ENCODE peak calls at places on chromosomes 4 and X, in seven cellular contexts. P, Y, A, R, E, U and T are unnamed samples.

GRCh38 chr4:69760455-69760854 is at the start of gene SULT1B1:
- DNase-seq in P (no peak), Y (no peak), A (peak), R (no peak), E (peak), U (peak), T (peak)

GRCh38 chrX:102697506-102697905 is 14.7 kb upstream of the GPRASP2 start:
- DNase-seq in P (no peak), Y (peak), A (no peak), R (no peak), E (peak), U (peak), T (peak)

GRCh38 chrX:79369871-79370270 is 2.7 kb upstream of the ITM2A start:
- DNase-seq in P (no peak), Y (no peak), A (no peak), R (no peak), E (no peak), U (no peak), T (no peak)

GRCh38 chr4:119206178-119206577 is 6.3 kb upstream of the USP53 start:
- DNase-seq in P (no peak), Y (no peak), A (no peak), R (no peak), E (peak), U (no peak), T (peak)

GRCh38 chr4:56099378-56099786 is 150.6 kb downstream of the CEP135 start:
- DNase-seq in P (no peak), Y (no peak), A (no peak), R (no peak), E (peak), U (no peak), T (peak)

GRCh38 chr4:6473264-6474052 is 1.0 kb upstream of the PPP2R2C start:
- DNase-seq in P (peak), Y (no peak), A (no peak), R (no peak), E (no peak), U (no peak), T (no peak)

GRCh38 chr4:142708231-142708630 is 137.9 kb downstream of the INPP4B start:
- DNase-seq in P (no peak), Y (no peak), A (no peak), R (no peak), E (no peak), U (no peak), T (no peak)

GRCh38 chrX:38803286-38803608 is 2.0 kb downstream of the MID1IP1 start:
- DNase-seq in P (no peak), Y (no peak), A (no peak), R (no peak), E (peak), U (no peak), T (peak)

GRCh38 chrX:44872319-44872816 is 620 bp upstream of the KDM6A start:
- DNase-seq in P (peak), Y (no peak), A (peak), R (no peak), E (peak), U (peak), T (no peak)

GRCh38 chr4:157999723-158000122 is 173.1 kb downstream of the GASK1B start:
- DNase-seq in P (no peak), Y (no peak), A (no peak), R (no peak), E (no peak), U (no peak), T (no peak)

GRCh38 chrX:52277666-52278065 is 91.2 kb upstream of the XAGE2 start:
- DNase-seq in P (no peak), Y (no peak), A (no peak), R (no peak), E (no peak), U (no peak), T (no peak)

GRCh38 chr4:41935652-41936021 is 408 bp downstream of the TMEM33 start:
- DNase-seq in P (no peak), Y (no peak), A (no peak), R (no peak), E (peak), U (peak), T (peak)

GRCh38 chr4:41745292-41746024 is 3.1 kb downstream of the PHOX2B start:
- DNase-seq in P (no peak), Y (no peak), A (no peak), R (no peak), E (no peak), U (no peak), T (no peak)

GRCh38 chr4:112604590-112604989 is 32.1 kb downstream of the ZGRF1 start:
- DNase-seq in P (no peak), Y (peak), A (no peak), R (peak), E (peak), U (peak), T (peak)

GRCh38 chr4:145820407-145820806 is 118.2 kb downstream of the ZNF827 start:
- DNase-seq in P (no peak), Y (peak), A (no peak), R (no peak), E (no peak), U (no peak), T (no peak)

GRCh38 chr4:184011810-184012209 is 106.7 kb downstream of the STOX2 start:
- DNase-seq in P (no peak), Y (no peak), A (no peak), R (no peak), E (no peak), U (no peak), T (no peak)

GRCh38 chr4:148441624-148441985 is 609 bp downstream of the NR3C2 start:
- DNase-seq in P (no peak), Y (no peak), A (no peak), R (no peak), E (no peak), U (no peak), T (peak)

GRCh38 chr4:139552506-139552905 is 3.5 kb downstream of the SETD7 start:
- DNase-seq in P (no peak), Y (no peak), A (no peak), R (no peak), E (peak), U (peak), T (peak)

GRCh38 chrX:17986440-17986839 is 125.3 kb upstream of the RAI2 start:
- DNase-seq in P (no peak), Y (no peak), A (no peak), R (no peak), E (no peak), U (no peak), T (no peak)

GRCh38 chr4:13920901-13921300 is 293.4 kb upstream of the BOD1L1 start:
- DNase-seq in P (no peak), Y (no peak), A (no peak), R (peak), E (peak), U (peak), T (peak)

GRCh38 chr4:123661080-123661737 is 264.6 kb downstream of the SPRY1 start:
- DNase-seq in P (no peak), Y (no peak), A (no peak), R (no peak), E (peak), U (peak), T (peak)

GRCh38 chrX:40061005-40061404 is 36.8 kb downstream of the BCOR start:
- DNase-seq in P (peak), Y (no peak), A (no peak), R (no peak), E (no peak), U (no peak), T (no peak)

GRCh38 chr4:77047037-77047436 is 28.8 kb downstream of the CCNI start:
- DNase-seq in P (no peak), Y (no peak), A (no peak), R (no peak), E (peak), U (peak), T (peak)

GRCh38 chr4:40507977-40508376 is 121.7 kb downstream of the RBM47 start:
- DNase-seq in P (no peak), Y (no peak), A (no peak), R (no peak), E (no peak), U (no peak), T (no peak)

GRCh38 chr4:145153904-145154298 is 26.5 kb downstream of the OTUD4 start:
- DNase-seq in P (no peak), Y (no peak), A (no peak), R (no peak), E (no peak), U (no peak), T (no peak)

GRCh38 chr4:156346959-156347385 is 393.3 kb upstream of the CTSO start:
- DNase-seq in P (no peak), Y (no peak), A (no peak), R (no peak), E (no peak), U (no peak), T (no peak)

GRCh38 chr4:43339435-43339834 is 446.9 kb downstream of the GRXCR1 start:
- DNase-seq in P (no peak), Y (no peak), A (no peak), R (no peak), E (peak), U (peak), T (peak)

GRCh38 chr4:177239475-177239874 is 70.2 kb upstream of the NEIL3 start:
- DNase-seq in P (no peak), Y (no peak), A (no peak), R (no peak), E (no peak), U (no peak), T (no peak)